ENCODE peak calls at places on chromosomes 5 and 9, in eight cellular contexts. One of them, this sample, is unnamed.

GRCh38 chr9:129383005-129383414 is 204.9 kb upstream of the IER5L start:
- DNase-seq in cardiac muscle cell: peak
- DNase-seq in thyroid gland: peak
- DNase-seq in lower lobe of right lung: peak
- DNase-seq in fibroblast of mammary gland: no peak
- DNase-seq in foreskin fibroblast: peak
- DNase-seq in mammary epithelial cell: peak
- DNase-seq in skeletal muscle cell: no peak
- DNase-seq in this sample: peak

GRCh38 chr5:61301820-61302563 is 30.1 kb upstream of the ZSWIM6 start:
- DNase-seq in mammary epithelial cell: peak
- DNase-seq in fibroblast of mammary gland: peak
- DNase-seq in foreskin fibroblast: peak
- DNase-seq in thyroid gland: peak
- DNase-seq in skeletal muscle cell: peak
- DNase-seq in lower lobe of right lung: peak
- DNase-seq in cardiac muscle cell: peak
- DNase-seq in this sample: peak

GRCh38 chr9:128355451-128355850 is 15.1 kb downstream of the SLC27A4 start:
- DNase-seq in mammary epithelial cell: no peak
- DNase-seq in foreskin fibroblast: no peak
- DNase-seq in fibroblast of mammary gland: no peak
- DNase-seq in thyroid gland: no peak
- DNase-seq in lower lobe of right lung: no peak
- DNase-seq in skeletal muscle cell: no peak
- DNase-seq in cardiac muscle cell: no peak
- DNase-seq in this sample: no peak

GRCh38 chr9:128254855-128255759 is 20.7 kb downstream of the GOLGA2 start:
- DNase-seq in skeletal muscle cell: no peak
- DNase-seq in thyroid gland: peak
- DNase-seq in mammary epithelial cell: no peak
- DNase-seq in cardiac muscle cell: peak
- DNase-seq in foreskin fibroblast: peak
- DNase-seq in fibroblast of mammary gland: peak
- DNase-seq in lower lobe of right lung: peak
- DNase-seq in this sample: peak

GRCh38 chr5:112634166-112634565 is 103.5 kb upstream of the APC start:
- DNase-seq in foreskin fibroblast: peak
- DNase-seq in thyroid gland: no peak
- DNase-seq in fibroblast of mammary gland: no peak
- DNase-seq in lower lobe of right lung: no peak
- DNase-seq in skeletal muscle cell: no peak
- DNase-seq in cardiac muscle cell: no peak
- DNase-seq in mammary epithelial cell: no peak
- DNase-seq in this sample: no peak

GRCh38 chr5:137754961-137755762 is 999 bp upstream of the HNRNPA0 start:
- DNase-seq in skeletal muscle cell: no peak
- DNase-seq in foreskin fibroblast: no peak
- DNase-seq in lower lobe of right lung: no peak
- DNase-seq in mammary epithelial cell: no peak
- DNase-seq in cardiac muscle cell: no peak
- DNase-seq in fibroblast of mammary gland: no peak
- DNase-seq in thyroid gland: no peak
- DNase-seq in this sample: no peak

GRCh38 chr5:122501087-122501435 is 189.0 kb downstream of the SNCAIP start:
- DNase-seq in mammary epithelial cell: no peak
- DNase-seq in skeletal muscle cell: no peak
- DNase-seq in foreskin fibroblast: peak
- DNase-seq in lower lobe of right lung: no peak
- DNase-seq in thyroid gland: no peak
- DNase-seq in fibroblast of mammary gland: peak
- DNase-seq in cardiac muscle cell: no peak
- DNase-seq in this sample: no peak

GRCh38 chr9:83920469-83920941 is 727 bp downstream of the KIF27 start:
- DNase-seq in mammary epithelial cell: peak
- DNase-seq in skeletal muscle cell: no peak
- DNase-seq in cardiac muscle cell: peak
- DNase-seq in foreskin fibroblast: peak
- DNase-seq in lower lobe of right lung: no peak
- DNase-seq in thyroid gland: peak
- DNase-seq in fibroblast of mammary gland: peak
- DNase-seq in this sample: no peak

GRCh38 chr9:108832179-108832500 is 23.6 kb downstream of the ACTL7B start:
- DNase-seq in thyroid gland: no peak
- DNase-seq in lower lobe of right lung: no peak
- DNase-seq in fibroblast of mammary gland: no peak
- DNase-seq in cardiac muscle cell: no peak
- DNase-seq in mammary epithelial cell: no peak
- DNase-seq in foreskin fibroblast: no peak
- DNase-seq in skeletal muscle cell: no peak
- DNase-seq in this sample: no peak

GRCh38 chr5:29122306-29122705 is 2071.2 kb upstream of the CDH6 start:
- DNase-seq in mammary epithelial cell: no peak
- DNase-seq in foreskin fibroblast: no peak
- DNase-seq in thyroid gland: no peak
- DNase-seq in cardiac muscle cell: no peak
- DNase-seq in fibroblast of mammary gland: no peak
- DNase-seq in lower lobe of right lung: no peak
- DNase-seq in skeletal muscle cell: no peak
- DNase-seq in this sample: no peak

GRCh38 chr9:6758418-6759113 is 793 bp downstream of the KDM4C start:
- DNase-seq in mammary epithelial cell: peak
- DNase-seq in lower lobe of right lung: peak
- DNase-seq in fibroblast of mammary gland: no peak
- DNase-seq in cardiac muscle cell: peak
- DNase-seq in skeletal muscle cell: no peak
- DNase-seq in foreskin fibroblast: peak
- DNase-seq in thyroid gland: peak
- DNase-seq in this sample: peak

GRCh38 chr9:105697871-105698270 is 3.5 kb downstream of the TMEM38B start:
- DNase-seq in thyroid gland: no peak
- DNase-seq in fibroblast of mammary gland: no peak
- DNase-seq in lower lobe of right lung: no peak
- DNase-seq in foreskin fibroblast: no peak
- DNase-seq in mammary epithelial cell: no peak
- DNase-seq in skeletal muscle cell: peak
- DNase-seq in cardiac muscle cell: no peak
- DNase-seq in this sample: no peak

GRCh38 chr5:14204785-14205321 is 61.7 kb downstream of the TRIO start:
- DNase-seq in skeletal muscle cell: peak
- DNase-seq in mammary epithelial cell: peak
- DNase-seq in cardiac muscle cell: no peak
- DNase-seq in foreskin fibroblast: peak
- DNase-seq in lower lobe of right lung: peak
- DNase-seq in thyroid gland: peak
- DNase-seq in fibroblast of mammary gland: peak
- DNase-seq in this sample: peak

GRCh38 chr5:150763023-150763793 is 4.4 kb upstream of the DCTN4 start:
- DNase-seq in thyroid gland: peak
- DNase-seq in foreskin fibroblast: peak
- DNase-seq in skeletal muscle cell: peak
- DNase-seq in lower lobe of right lung: no peak
- DNase-seq in mammary epithelial cell: peak
- DNase-seq in fibroblast of mammary gland: peak
- DNase-seq in cardiac muscle cell: peak
- DNase-seq in this sample: peak

GRCh38 chr9:113712053-113712452 is 164.1 kb upstream of the ZNF618 start:
- DNase-seq in mammary epithelial cell: peak
- DNase-seq in cardiac muscle cell: peak
- DNase-seq in fibroblast of mammary gland: peak
- DNase-seq in thyroid gland: peak
- DNase-seq in skeletal muscle cell: no peak
- DNase-seq in lower lobe of right lung: no peak
- DNase-seq in foreskin fibroblast: peak
- DNase-seq in this sample: no peak

GRCh38 chr5:41772785-41773442 is 97.3 kb downstream of the OXCT1 start:
- DNase-seq in lower lobe of right lung: no peak
- DNase-seq in cardiac muscle cell: no peak
- DNase-seq in thyroid gland: no peak
- DNase-seq in foreskin fibroblast: no peak
- DNase-seq in skeletal muscle cell: peak
- DNase-seq in mammary epithelial cell: no peak
- DNase-seq in fibroblast of mammary gland: no peak
- DNase-seq in this sample: no peak

GRCh38 chr9:121929893-121930875 is 162.9 kb downstream of the TTLL11 start:
- DNase-seq in foreskin fibroblast: peak
- DNase-seq in fibroblast of mammary gland: no peak
- DNase-seq in skeletal muscle cell: no peak
- DNase-seq in cardiac muscle cell: peak
- DNase-seq in lower lobe of right lung: no peak
- DNase-seq in mammary epithelial cell: no peak
- DNase-seq in thyroid gland: no peak
- DNase-seq in this sample: no peak

GRCh38 chr9:35156781-35157180 is 5.0 kb upstream of the UNC13B start:
- DNase-seq in skeletal muscle cell: no peak
- DNase-seq in thyroid gland: no peak
- DNase-seq in lower lobe of right lung: no peak
- DNase-seq in foreskin fibroblast: no peak
- DNase-seq in cardiac muscle cell: no peak
- DNase-seq in fibroblast of mammary gland: no peak
- DNase-seq in mammary epithelial cell: no peak
- DNase-seq in this sample: no peak
- H3K4me3 ChIP-seq in skeletal muscle cell: no peak
- H3K4me3 ChIP-seq in thyroid gland: no peak
- H3K4me3 ChIP-seq in lower lobe of right lung: no peak
- H3K4me3 ChIP-seq in foreskin fibroblast: no peak
- H3K4me3 ChIP-seq in cardiac muscle cell: no peak
- H3K4me3 ChIP-seq in fibroblast of mammary gland: no peak
- H3K4me3 ChIP-seq in mammary epithelial cell: no peak
- H3K4me3 ChIP-seq in this sample: no peak

GRCh38 chr5:71719092-71719964 is at the start of gene CARTPT:
- DNase-seq in cardiac muscle cell: peak
- DNase-seq in fibroblast of mammary gland: peak
- DNase-seq in mammary epithelial cell: peak
- DNase-seq in foreskin fibroblast: peak
- DNase-seq in thyroid gland: peak
- DNase-seq in skeletal muscle cell: no peak
- DNase-seq in lower lobe of right lung: no peak
- DNase-seq in this sample: peak
- H3K4me3 ChIP-seq in cardiac muscle cell: no peak
- H3K4me3 ChIP-seq in fibroblast of mammary gland: no peak
- H3K4me3 ChIP-seq in mammary epithelial cell: no peak
- H3K4me3 ChIP-seq in foreskin fibroblast: no peak
- H3K4me3 ChIP-seq in thyroid gland: no peak
- H3K4me3 ChIP-seq in skeletal muscle cell: no peak
- H3K4me3 ChIP-seq in lower lobe of right lung: no peak
- H3K4me3 ChIP-seq in this sample: no peak

GRCh38 chr5:141867651-141868050 is 10.6 kb downstream of the PCDH1 start:
- DNase-seq in cardiac muscle cell: no peak
- DNase-seq in skeletal muscle cell: no peak
- DNase-seq in foreskin fibroblast: no peak
- DNase-seq in mammary epithelial cell: no peak
- DNase-seq in fibroblast of mammary gland: no peak
- DNase-seq in thyroid gland: no peak
- DNase-seq in lower lobe of right lung: no peak
- DNase-seq in this sample: no peak
- H3K4me3 ChIP-seq in cardiac muscle cell: no peak
- H3K4me3 ChIP-seq in skeletal muscle cell: no peak
- H3K4me3 ChIP-seq in foreskin fibroblast: no peak
- H3K4me3 ChIP-seq in mammary epithelial cell: no peak
- H3K4me3 ChIP-seq in fibroblast of mammary gland: no peak
- H3K4me3 ChIP-seq in thyroid gland: no peak
- H3K4me3 ChIP-seq in lower lobe of right lung: no peak
- H3K4me3 ChIP-seq in this sample: no peak

GRCh38 chr5:139797856-139798510 is 2.4 kb downstream of the PSD2 start:
- DNase-seq in skeletal muscle cell: no peak
- DNase-seq in foreskin fibroblast: no peak
- DNase-seq in fibroblast of mammary gland: no peak
- DNase-seq in mammary epithelial cell: no peak
- DNase-seq in cardiac muscle cell: no peak
- DNase-seq in lower lobe of right lung: no peak
- DNase-seq in thyroid gland: no peak
- DNase-seq in this sample: no peak

GRCh38 chr5:139796061-139796806 is 626 bp downstream of the PSD2 start:
- DNase-seq in fibroblast of mammary gland: no peak
- DNase-seq in mammary epithelial cell: no peak
- DNase-seq in skeletal muscle cell: no peak
- DNase-seq in foreskin fibroblast: no peak
- DNase-seq in thyroid gland: no peak
- DNase-seq in lower lobe of right lung: no peak
- DNase-seq in cardiac muscle cell: peak
- DNase-seq in this sample: peak

GRCh38 chr5:139797335-139797734 is 1.7 kb downstream of the PSD2 start:
- DNase-seq in cardiac muscle cell: no peak
- DNase-seq in fibroblast of mammary gland: no peak
- DNase-seq in skeletal muscle cell: no peak
- DNase-seq in mammary epithelial cell: no peak
- DNase-seq in lower lobe of right lung: no peak
- DNase-seq in thyroid gland: no peak
- DNase-seq in foreskin fibroblast: no peak
- DNase-seq in this sample: no peak

GRCh38 chr5:139794067-139794846 is 1.4 kb upstream of the PSD2 start:
- DNase-seq in mammary epithelial cell: no peak
- DNase-seq in fibroblast of mammary gland: no peak
- DNase-seq in foreskin fibroblast: no peak
- DNase-seq in cardiac muscle cell: no peak
- DNase-seq in skeletal muscle cell: no peak
- DNase-seq in thyroid gland: no peak
- DNase-seq in lower lobe of right lung: no peak
- DNase-seq in this sample: peak

DNA sequence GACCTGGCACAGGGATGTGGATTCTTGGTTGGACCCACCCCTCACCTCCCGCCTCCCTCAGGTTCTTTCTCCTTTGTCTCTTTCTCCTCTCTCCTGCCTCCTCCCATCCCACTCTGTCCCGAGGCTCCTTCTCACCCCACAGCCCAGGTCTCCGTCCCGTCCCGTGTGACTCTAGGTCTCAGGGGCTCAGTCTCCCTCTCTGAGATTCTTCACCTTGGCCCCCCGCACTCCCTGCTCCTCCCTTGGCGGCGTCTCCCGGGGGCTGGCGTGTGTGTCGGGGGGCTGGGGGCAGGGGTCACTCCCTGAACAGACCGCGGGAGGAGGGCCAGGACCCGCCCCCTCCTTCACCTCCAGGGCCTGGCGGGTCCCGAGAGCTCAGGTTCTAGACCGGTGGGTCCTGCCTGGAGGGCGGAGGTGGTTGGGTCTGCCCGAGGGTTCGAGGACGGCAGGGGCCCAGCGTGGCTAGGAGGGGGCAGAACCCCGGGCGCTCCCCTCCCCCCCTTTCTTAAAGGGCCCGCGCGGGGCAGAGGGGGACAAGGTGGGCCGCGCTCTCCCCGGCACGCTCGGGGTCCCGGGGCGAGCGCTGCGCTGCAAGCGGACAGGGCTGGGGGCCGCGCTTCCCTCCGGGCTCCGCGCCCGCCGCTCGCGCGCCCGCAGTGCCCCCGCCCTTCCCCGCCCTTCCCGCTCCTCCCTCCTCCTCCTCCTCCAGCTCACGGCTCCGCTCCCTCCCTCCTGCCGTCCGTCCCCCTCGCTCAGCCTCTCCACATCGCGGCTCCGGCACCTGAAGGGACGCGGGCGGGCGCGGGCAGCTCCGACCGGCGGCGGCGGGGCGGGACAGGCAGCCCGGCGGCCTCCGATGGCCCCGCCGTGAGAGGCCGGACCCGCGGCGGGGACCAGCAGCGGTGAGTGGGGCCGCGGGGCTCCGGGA is at the start of gene PSD2:
- DNase-seq in foreskin fibroblast: peak
- DNase-seq in thyroid gland: peak
- DNase-seq in fibroblast of mammary gland: no peak
- DNase-seq in skeletal muscle cell: no peak
- DNase-seq in lower lobe of right lung: no peak
- DNase-seq in mammary epithelial cell: peak
- DNase-seq in cardiac muscle cell: peak
- DNase-seq in this sample: peak
- H3K4me3 ChIP-seq in foreskin fibroblast: peak
- H3K4me3 ChIP-seq in thyroid gland: no peak
- H3K4me3 ChIP-seq in fibroblast of mammary gland: no peak
- H3K4me3 ChIP-seq in skeletal muscle cell: peak
- H3K4me3 ChIP-seq in lower lobe of right lung: peak
- H3K4me3 ChIP-seq in mammary epithelial cell: peak
- H3K4me3 ChIP-seq in cardiac muscle cell: peak
- H3K4me3 ChIP-seq in this sample: peak

GRCh38 chr9:100425758-100426157 is 1.2 kb upstream of the MSANTD3 start:
- DNase-seq in lower lobe of right lung: no peak
- DNase-seq in skeletal muscle cell: no peak
- DNase-seq in mammary epithelial cell: peak
- DNase-seq in foreskin fibroblast: no peak
- DNase-seq in fibroblast of mammary gland: peak
- DNase-seq in thyroid gland: no peak
- DNase-seq in cardiac muscle cell: no peak
- DNase-seq in this sample: no peak
- H3K4me3 ChIP-seq in lower lobe of right lung: peak
- H3K4me3 ChIP-seq in skeletal muscle cell: no peak
- H3K4me3 ChIP-seq in mammary epithelial cell: no peak
- H3K4me3 ChIP-seq in foreskin fibroblast: no peak
- H3K4me3 ChIP-seq in fibroblast of mammary gland: no peak
- H3K4me3 ChIP-seq in thyroid gland: no peak
- H3K4me3 ChIP-seq in cardiac muscle cell: no peak
- H3K4me3 ChIP-seq in this sample: no peak

This sample was measured in right cardiac atrium.